ENCODE peak calls at places on chromosomes 5 and 9, in five cellular contexts. O is neural crest cell; V is ACHN; B is GM10248; W is activated naive CD4-positive, alpha-beta T cell. A is an unnamed sample.

GRCh38 chr5:45402804-45403455 is 293.2 kb downstream of the HCN1 start:
- DNase-seq in O (no peak), V (no peak), B (no peak), W (no peak), A (no peak)

GRCh38 chr5:112371054-112371453 is 48.0 kb downstream of the EPB41L4A start:
- DNase-seq in O (no peak), V (no peak), B (no peak), W (no peak), A (no peak)

GRCh38 chr5:75050415-75050814 is 1.9 kb downstream of the GCNT4 start:
- DNase-seq in O (peak; percentile 17), V (peak; percentile 52), B (no peak), W (no peak), A (peak; percentile 74)

GRCh38 chr5:115583474-115583873 is 18.8 kb downstream of the TICAM2 start:
- DNase-seq in O (no peak), V (peak; percentile 8), B (no peak), W (no peak), A (peak; percentile 88)

GRCh38 chr9:83981126-83981871 is 694 bp downstream of the RMI1 start:
- DNase-seq in O (peak; percentile 14), V (peak; percentile 26), B (peak; percentile 47), W (no peak), A (no peak)

GRCh38 chr9:26744362-26744965 is 148.1 kb downstream of the CAAP1 start:
- DNase-seq in O (no peak), V (peak; percentile 44), B (peak; percentile 8), W (no peak), A (no peak)

GRCh38 chr5:56683733-56684132 is 131.6 kb upstream of the MAP3K1 start:
- DNase-seq in O (no peak), V (no peak), B (no peak), W (no peak), A (no peak)

GRCh38 chr9:79116064-79116463 is 455.7 kb upstream of the TLE4 start:
- DNase-seq in O (no peak), V (no peak), B (no peak), W (no peak), A (no peak)

GRCh38 chr5:142422426-142422825 is 97.6 kb upstream of the SPRY4 start:
- DNase-seq in O (no peak), V (peak; percentile 14), B (no peak), W (no peak), A (no peak)

GRCh38 chr9:18692240-18692639 is 218.3 kb downstream of the ADAMTSL1 start:
- DNase-seq in O (no peak), V (no peak), B (no peak), W (no peak), A (no peak)

GRCh38 chr5:132087176-132087575 is 13.6 kb downstream of the CSF2 start:
- DNase-seq in O (no peak), V (no peak), B (no peak), W (no peak), A (no peak)

GRCh38 chr5:143585970-143586369 is 182.5 kb upstream of the NR3C1 start:
- DNase-seq in O (no peak), V (no peak), B (no peak), W (no peak), A (no peak)

GRCh38 chr9:114837923-114838322 is 32.1 kb upstream of the TNFSF15 start:
- DNase-seq in O (no peak), V (no peak), B (no peak), W (no peak), A (no peak)

GRCh38 chr5:14071433-14071832 is 71.7 kb upstream of the TRIO start:
- DNase-seq in O (no peak), V (no peak), B (no peak), W (no peak), A (no peak)

GRCh38 chr5:10563940-10564837 is at the start of gene ANKRD33B:
- DNase-seq in O (peak; percentile 46), V (peak; percentile 79), B (peak; percentile 92), W (peak; percentile 58), A (peak; percentile 89)

GRCh38 chr5:180853522-180853921 is 7.6 kb downstream of the ZFP62 start:
- DNase-seq in O (no peak), V (no peak), B (no peak), W (no peak), A (no peak)

GRCh38 chr5:134446938-134447337 is 35.3 kb upstream of the CDKN2AIPNL start:
- DNase-seq in O (no peak), V (no peak), B (peak; percentile 48), W (no peak), A (no peak)

GRCh38 chr5:39648539-39649200 is 223.9 kb upstream of the DAB2 start:
- DNase-seq in O (no peak), V (peak; percentile 70), B (no peak), W (no peak), A (peak; percentile 68)

GRCh38 chr9:38068866-38069628 is at the start of gene SHB:
- DNase-seq in O (peak; percentile 62), V (peak; percentile 65), B (peak; percentile 95), W (peak; percentile 68), A (peak; percentile 96)

GRCh38 chr9:134655101-134655500 is 13.5 kb downstream of the COL5A1 start:
- DNase-seq in O (no peak), V (no peak), B (no peak), W (no peak), A (no peak)

GRCh38 chr5:175520321-175520720 is 42.0 kb downstream of the SFXN1 start:
- DNase-seq in O (no peak), V (no peak), B (no peak), W (no peak), A (no peak)

GRCh38 chr5:143149759-143150158 is 253.7 kb downstream of the NR3C1 start:
- DNase-seq in O (no peak), V (no peak), B (no peak), W (no peak), A (no peak)

GRCh38 chr9:129071526-129072131 is 9.3 kb upstream of the DOLPP1 start:
- DNase-seq in O (no peak), V (no peak), B (no peak), W (no peak), A (no peak)

GRCh38 chr5:157539623-157540022 is 36.0 kb downstream of the ADAM19 start:
- DNase-seq in O (no peak), V (no peak), B (no peak), W (no peak), A (no peak)

GRCh38 chr9:38008168-38009034 is 60.6 kb downstream of the SHB start:
- DNase-seq in O (peak; percentile 28), V (peak; percentile 87), B (peak; percentile 85), W (no peak), A (peak; percentile 89)

GRCh38 chr5:7856855-7857254 is 5.9 kb upstream of the CFAP90 start:
- DNase-seq in O (peak; percentile 14), V (peak; percentile 55), B (peak; percentile 27), W (no peak), A (peak; percentile 74)

GRCh38 chr5:20230010-20230409 is 242.0 kb upstream of the CDH18 start:
- DNase-seq in O (no peak), V (no peak), B (no peak), W (no peak), A (no peak)

GRCh38 chr5:55873234-55873633 is 22.1 kb downstream of the IL31RA start:
- DNase-seq in O (no peak), V (no peak), B (no peak), W (no peak), A (no peak)